ENCODE peak calls at places on chromosomes 12 and 14, in four cellular contexts. B is heart left ventricle, J is Peyer's patch, I is body of pancreas. N is an unnamed sample.

GRCh38 chr12:22121224-22121623 is 75.2 kb downstream of the CMAS start:
- DNase-seq in B (no peak), J (no peak), I (peak), N (no peak)

GRCh38 chr12:44287545-44287944 is 451.7 kb downstream of the TMEM117 start:
- DNase-seq in B (no peak), J (no peak), I (no peak), N (no peak)

GRCh38 chr12:26817183-26817591 is 15.8 kb downstream of the ITPR2 start:
- DNase-seq in B (no peak), J (no peak), I (no peak), N (no peak)

GRCh38 chr14:91344107-91344506 is 73.5 kb downstream of the CCDC88C start:
- DNase-seq in B (no peak), J (no peak), I (no peak), N (no peak)

GRCh38 chr12:120534703-120535655 is 823 bp downstream of the RNF10 start:
- DNase-seq in B (peak), J (peak), I (peak), N (peak)

GRCh38 chr12:30796891-30797371 is 42.2 kb upstream of the CAPRIN2 start:
- DNase-seq in B (no peak), J (no peak), I (no peak), N (no peak)

GRCh38 chr14:51996148-51996746 is 6.9 kb downstream of the RTRAF start:
- DNase-seq in B (no peak), J (no peak), I (no peak), N (no peak)

GRCh38 chr12:89073027-89073398 is 279.3 kb downstream of the DUSP6 start:
- DNase-seq in B (no peak), J (no peak), I (peak), N (no peak)

GRCh38 chr12:129704232-129704830 is 199.5 kb downstream of the TMEM132D start:
- DNase-seq in B (no peak), J (no peak), I (no peak), N (no peak)

GRCh38 chr12:115897718-115898117 is 379.8 kb downstream of the MED13L start:
- DNase-seq in B (no peak), J (no peak), I (no peak), N (no peak)

GRCh38 chr14:30558362-30558674 is 640 bp upstream of the G2E3 start:
- DNase-seq in B (no peak), J (no peak), I (no peak), N (no peak)

GRCh38 chr12:121245031-121245430 is 35.1 kb downstream of the P2RX4 start:
- DNase-seq in B (peak), J (no peak), I (no peak), N (no peak)

GRCh38 chr12:113152835-113153814 is 3.6 kb downstream of the CFAP73 start:
- DNase-seq in B (peak), J (peak), I (peak), N (peak)

GRCh38 chr14:51726166-51726899 is 74.6 kb downstream of the FRMD6 start:
- DNase-seq in B (no peak), J (no peak), I (no peak), N (no peak)

GRCh38 chr14:61872452-61872851 is 110.2 kb downstream of the SNAPC1 start:
- DNase-seq in B (no peak), J (no peak), I (no peak), N (no peak)

GRCh38 chr12:25694072-25694471 is 141.0 kb upstream of the LMNTD1 start:
- DNase-seq in B (no peak), J (no peak), I (no peak), N (peak)

GRCh38 chr14:61051046-61051445 is 70.0 kb downstream of the SLC38A6 start:
- DNase-seq in B (no peak), J (no peak), I (no peak), N (peak)

GRCh38 chr14:99349721-99350495 is 77.9 kb upstream of the BCL11B start:
- DNase-seq in B (no peak), J (no peak), I (no peak), N (no peak)

GRCh38 chr14:88631091-88631490 is 68.3 kb downstream of the ZC3H14 start:
- DNase-seq in B (no peak), J (no peak), I (no peak), N (no peak)

GRCh38 chr12:104446646-104447415 is 9.9 kb upstream of the CHST11 start:
- DNase-seq in B (no peak), J (no peak), I (no peak), N (no peak)

DNA sequence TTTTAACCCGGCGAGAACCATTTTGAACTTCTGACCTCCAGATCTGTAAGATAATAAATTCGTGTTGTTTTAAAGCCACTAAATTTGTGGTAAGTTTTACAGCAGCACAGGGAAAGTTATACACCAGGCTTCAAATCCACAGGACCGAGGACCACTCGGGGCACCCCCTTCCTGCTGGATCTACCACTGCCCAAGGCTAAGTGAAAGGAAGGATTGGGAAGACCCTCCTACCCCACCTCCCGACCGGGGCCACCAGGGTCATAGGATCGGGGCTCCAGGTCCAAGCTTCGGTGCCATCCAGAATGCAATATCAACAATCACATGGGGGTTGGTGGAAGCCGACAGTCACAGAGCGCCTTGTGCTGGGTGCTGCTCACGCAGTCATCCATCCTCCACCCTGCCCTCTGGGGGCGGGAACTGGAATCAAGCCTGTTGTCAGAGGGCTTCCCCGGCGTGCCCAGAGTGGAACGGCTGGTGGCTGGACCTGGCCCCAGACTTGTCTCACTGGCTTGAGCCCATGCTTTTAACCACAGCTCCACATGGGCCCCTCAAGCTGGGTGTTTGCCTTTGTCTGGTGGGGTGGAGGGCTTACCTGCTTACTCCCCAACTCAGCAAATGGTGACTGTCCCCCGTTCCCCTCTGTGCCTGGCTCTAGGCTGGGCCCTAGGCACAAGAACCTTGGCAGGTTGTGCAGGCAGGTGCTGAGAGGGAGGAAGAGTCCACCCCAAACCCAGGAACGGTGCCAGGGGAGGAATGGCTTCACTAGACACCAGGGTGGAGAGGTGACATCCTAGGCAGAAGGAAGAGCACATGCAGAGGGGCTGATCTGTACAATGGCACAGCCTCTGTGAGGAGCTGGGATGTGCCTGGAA is 180.3 kb upstream of the RTL1 start:
- DNase-seq in B (peak), J (no peak), I (no peak), N (peak)
- TF ChIP-seq CTCF in B (no peak), J (no peak), I (no peak), N (no peak)

DNA sequence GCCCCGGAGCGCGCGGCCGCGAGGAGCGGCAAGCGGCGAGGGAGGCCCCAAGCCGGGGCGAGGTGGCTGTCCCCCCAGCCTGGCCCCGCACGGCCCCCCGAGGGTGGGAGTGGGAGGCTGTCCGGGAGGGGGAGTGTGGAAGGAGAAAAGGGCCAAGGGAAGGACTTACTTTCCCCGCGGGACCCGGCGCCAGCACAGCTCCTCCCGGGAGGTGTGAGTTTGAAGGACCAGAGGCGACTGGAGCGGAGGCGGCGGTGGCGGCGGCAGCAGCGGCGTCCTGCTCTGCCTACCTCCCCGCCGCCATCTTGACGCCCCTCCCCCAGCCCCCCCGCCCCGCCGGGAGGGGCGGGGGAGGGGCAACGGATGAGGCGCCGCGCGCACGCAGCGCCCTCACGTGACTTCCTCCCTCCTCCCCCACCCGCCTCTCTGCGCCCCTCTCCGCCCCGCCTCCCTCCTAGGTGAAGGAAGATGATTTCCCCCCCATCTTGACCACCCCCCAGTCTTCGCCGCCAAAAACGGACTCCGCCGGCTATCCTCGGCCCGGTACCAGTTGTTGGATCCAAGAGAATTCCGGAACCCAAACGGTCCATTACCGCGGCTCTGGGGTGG is at the start of gene SBNO1:
- DNase-seq in B (peak), J (peak), I (peak), N (peak)
- TF ChIP-seq POLR2A in B (peak), J (peak), I (peak), N (peak)

GRCh38 chr12:53948650-53949593 is 5.8 kb upstream of the HOXC12 start:
- DNase-seq in B (no peak), J (no peak), I (no peak), N (no peak)
- TF ChIP-seq CTCF in B (no peak), J (no peak), I (no peak), N (no peak)

GRCh38 chr12:5868585-5869295 is 76.3 kb downstream of the ANO2 start:
- DNase-seq in B (no peak), J (no peak), I (no peak), N (no peak)
- TF ChIP-seq POLR2A in B (no peak), J (no peak), I (no peak), N (no peak)

GRCh38 chr14:73634333-73634833 is 10.4 kb upstream of the DNAL1 start:
- DNase-seq in B (peak), J (peak), I (no peak), N (no peak)
- TF ChIP-seq CTCF in B (peak), J (peak), I (no peak), N (no peak)

DNA sequence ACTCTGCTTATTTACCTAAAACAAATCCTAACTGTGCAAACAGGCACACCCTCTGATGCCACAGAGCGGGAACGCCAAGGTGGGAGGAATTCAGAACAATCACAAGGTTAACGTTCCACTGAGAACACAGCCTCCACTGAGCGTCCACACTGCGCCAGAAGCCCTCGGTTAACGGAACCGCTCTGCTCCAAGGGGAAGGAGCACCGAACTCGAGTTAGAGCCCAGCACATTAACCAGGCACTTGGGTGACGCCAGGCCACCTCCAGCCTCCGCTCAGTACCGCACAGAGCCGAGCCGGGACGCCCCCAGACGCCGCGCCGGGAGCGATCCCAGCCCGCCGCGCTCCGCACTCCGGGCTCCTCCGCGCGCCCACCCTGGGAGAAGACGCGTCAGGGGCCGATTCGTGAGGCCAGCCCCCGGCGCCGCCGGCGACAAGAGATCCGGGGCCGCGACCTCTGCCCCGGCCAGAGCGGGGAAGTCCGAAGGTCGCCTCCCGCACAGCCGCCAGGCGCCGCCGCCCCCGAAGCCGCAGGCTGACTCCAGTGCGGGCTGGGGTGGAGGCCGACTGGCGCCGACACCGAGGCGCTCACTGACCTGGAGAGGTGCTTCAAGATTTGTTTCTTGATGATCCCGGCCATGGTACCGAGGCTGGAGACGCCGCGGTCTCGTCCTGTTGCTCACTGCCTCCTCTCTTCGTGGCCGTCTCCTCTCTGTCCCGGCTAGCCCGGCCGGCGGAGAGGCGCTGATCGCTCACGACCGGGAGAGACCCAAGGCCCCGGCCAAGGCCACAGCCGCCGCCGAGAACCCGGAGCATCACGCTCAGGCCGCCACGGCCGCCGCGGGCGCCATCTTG is 450 bp downstream of the BLTP3B start:
- DNase-seq in B (peak), J (peak), I (peak), N (peak)
- TF ChIP-seq POLR2A in B (peak), J (peak), I (peak), N (no peak)

DNA sequence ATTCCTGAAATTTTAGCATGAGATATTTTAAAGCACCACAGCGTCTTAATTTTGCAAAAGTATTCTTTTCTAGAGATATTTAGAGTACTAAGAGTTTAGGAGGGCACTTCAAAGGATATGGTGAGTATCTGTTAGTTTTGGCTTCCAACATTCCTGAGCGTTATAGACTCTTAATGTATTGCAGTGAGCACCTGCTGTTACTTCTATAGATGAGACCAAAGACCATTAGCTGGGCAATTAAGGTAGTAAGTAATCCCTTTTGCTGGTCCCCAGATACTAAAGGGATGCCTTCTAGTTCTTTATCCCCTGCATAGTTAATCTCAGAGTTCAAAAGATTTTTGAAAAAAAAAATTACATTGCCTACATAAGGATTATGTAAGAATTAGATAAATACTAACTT is 975.6 kb downstream of the GALC start:
- DNase-seq in B (no peak), J (no peak), I (no peak), N (no peak)
- TF ChIP-seq CTCF in B (no peak), J (no peak), I (no peak), N (no peak)

GRCh38 chr14:68788275-68789001 is 4.4 kb downstream of the ZFP36L1 start:
- DNase-seq in B (no peak), J (no peak), I (no peak), N (no peak)

GRCh38 chr14:68787235-68787727 is 5.6 kb downstream of the ZFP36L1 start:
- DNase-seq in B (no peak), J (no peak), I (peak), N (no peak)

GRCh38 chr14:68784995-68785816 is 7.7 kb downstream of the ZFP36L1 start:
- DNase-seq in B (no peak), J (no peak), I (peak), N (peak)

GRCh38 chr14:68785817-68786490 is 6.9 kb downstream of the ZFP36L1 start:
- DNase-seq in B (no peak), J (no peak), I (peak), N (peak)

DNA sequence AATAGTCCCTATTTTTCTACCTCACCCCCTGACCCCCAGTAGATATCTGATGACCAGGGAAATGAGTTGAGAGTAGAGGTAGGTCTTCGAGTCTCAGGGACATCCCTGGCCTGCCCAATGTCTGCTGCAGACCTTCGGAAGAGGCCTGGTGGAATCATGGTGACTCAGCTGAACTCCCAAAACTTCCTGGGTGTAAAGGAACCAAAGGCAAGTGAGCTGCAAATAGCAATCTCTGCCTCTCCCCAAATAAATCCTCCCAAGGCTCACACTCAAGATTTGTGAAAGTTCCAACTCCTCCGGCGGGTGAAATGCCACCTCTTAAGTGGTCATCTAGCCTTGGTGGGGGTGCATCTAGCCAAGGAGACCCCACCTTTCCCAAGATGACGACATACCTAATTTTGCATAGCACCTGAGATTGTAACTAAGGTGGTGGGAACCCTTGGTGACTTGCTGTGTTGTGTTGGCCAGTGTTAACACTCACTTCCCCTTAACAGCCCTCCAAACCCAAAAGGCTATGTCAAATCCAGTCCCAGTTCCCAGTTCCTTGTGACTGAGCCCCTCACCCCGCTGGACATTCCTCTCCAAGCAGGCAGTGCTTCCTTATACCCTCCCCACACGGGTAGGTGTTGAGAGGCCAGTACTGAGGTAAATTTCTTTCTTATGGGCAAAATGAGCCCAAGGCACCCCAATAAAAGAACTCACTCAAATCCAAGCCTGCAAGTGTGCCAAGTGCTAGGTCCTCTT is 6.2 kb downstream of the ZFP36L1 start:
- DNase-seq in B (no peak), J (no peak), I (peak), N (peak)
- TF ChIP-seq POLR2A in B (no peak), J (no peak), I (peak), N (no peak)